ENCODE peak calls at places on chromosome 3, in four cellular contexts. P is tibial nerve, A is GM23338, T is A549. R is an unnamed sample. For H3K4me1, the result is how much of the 10 kb centered on the place peaks cover.

GRCh38 chr3:160106905-160107861 is 118.0 kb upstream of the C3orf80 start:
- DNase-seq in P (no peak), T (no peak), A (no peak), R (no peak)

GRCh38 chr3:159632124-159632523 is 356.5 kb upstream of the IL12A start:
- DNase-seq in P (no peak), T (no peak), A (peak), R (no peak)

GRCh38 chr3:158058775-158059174 is 47.4 kb downstream of the SHOX2 start:
- DNase-seq in P (no peak), A (no peak), T (no peak), R (no peak)

GRCh38 chr3:53787016-53787415 is 59.2 kb downstream of the CHDH start:
- DNase-seq in P (no peak), A (no peak), T (no peak), R (no peak)

GRCh38 chr3:197417451-197417850 is 119.0 kb upstream of the DLG1 start:
- DNase-seq in P (no peak), A (no peak), T (no peak), R (no peak)

GRCh38 chr3:55202320-55202719 is 274.5 kb upstream of the LRTM1 start:
- DNase-seq in P (no peak), T (no peak), A (no peak), R (no peak)

GRCh38 chr3:1017879-1018278 is 74.9 kb upstream of the CNTN6 start:
- DNase-seq in A (no peak), P (no peak), T (no peak), R (no peak)

GRCh38 chr3:160451602-160452001 is 2.0 kb upstream of the TRIM59 start:
- DNase-seq in T (no peak), P (no peak), A (no peak), R (no peak)

GRCh38 chr3:148078659-148079058 is 619.0 kb upstream of the AGTR1 start:
- DNase-seq in A (no peak), P (no peak), T (no peak), R (no peak)

GRCh38 chr3:10960264-10960663 is 32.3 kb upstream of the SLC6A1 start:
- DNase-seq in P (no peak), T (no peak), A (no peak), R (no peak)

GRCh38 chr3:79461129-79461792 is 306.5 kb downstream of the ROBO1 start:
- DNase-seq in T (no peak), P (no peak), A (no peak), R (no peak)

GRCh38 chr3:59812188-59812587 is 762.4 kb upstream of the CFAP20DC start:
- DNase-seq in T (no peak), A (no peak), P (no peak), R (no peak)

GRCh38 chr3:55765906-55766701 is 279.0 kb upstream of the WNT5A start:
- DNase-seq in A (no peak), T (no peak), P (no peak), R (no peak)

GRCh38 chr3:16319307-16319706 is 54.3 kb downstream of the OXNAD1 start:
- DNase-seq in P (no peak), T (peak), A (peak), R (no peak)

GRCh38 chr3:11423868-11424267 is 151.7 kb downstream of the ATG7 start:
- DNase-seq in A (peak), T (no peak), P (no peak), R (no peak)

GRCh38 chr3:132448211-132448961 is 31.1 kb downstream of the DNAJC13 start:
- DNase-seq in A (no peak), T (no peak), P (peak), R (peak)

GRCh38 chr3:147002721-147003120 is 397.6 kb upstream of the PLSCR5 start:
- DNase-seq in T (no peak), A (no peak), P (no peak), R (no peak)

GRCh38 chr3:142495103-142495502 is 47.3 kb upstream of the XRN1 start:
- DNase-seq in P (no peak), T (no peak), A (no peak), R (no peak)

GRCh38 chr3:17730318-17730967 is 12.0 kb downstream of the TBC1D5 start:
- DNase-seq in A (peak), T (no peak), P (no peak), R (no peak)

GRCh38 chr3:17140670-17141505 is 256.1 kb downstream of the PLCL2 start:
- DNase-seq in P (peak), T (no peak), A (no peak), R (peak)

GRCh38 chr3:60514085-60514649 is 737.1 kb downstream of the FHIT start:
- DNase-seq in A (no peak), P (no peak), T (no peak), R (no peak)

GRCh38 chr3:95049841-95050240 is 987.0 kb downstream of the NSUN3 start:
- DNase-seq in T (no peak), P (no peak), A (no peak), R (no peak)

GRCh38 chr3:184565421-184566211 is 4.0 kb downstream of the EPHB3 start:
- DNase-seq in P (no peak), A (no peak), T (peak), R (no peak)

GRCh38 chr3:52455283-52456168 is at the start of gene NISCH:
- DNase-seq in A (peak), T (peak), P (peak), R (peak)

GRCh38 chr3:59655616-59656015 is 605.8 kb upstream of the CFAP20DC start:
- DNase-seq in P (no peak), T (no peak), A (no peak), R (no peak)

GRCh38 chr3:69320867-69321266 is 65.0 kb downstream of the FRMD4B start:
- DNase-seq in A (no peak), P (no peak), T (no peak), R (no peak)

GRCh38 chr3:153097213-153097612 is 64.8 kb upstream of the RAP2B start:
- DNase-seq in P (no peak), T (no peak), A (no peak), R (no peak)

GRCh38 chr3:50594253-50594785 is 17.3 kb downstream of the CISH start:
- DNase-seq in P (no peak), T (no peak), A (no peak), R (no peak)

GRCh38 chr3:117842086-117842485 is 1132.5 kb downstream of the TUSC7 start:
- DNase-seq in A (no peak), P (no peak), T (no peak), R (no peak)

GRCh38 chr3:181292984-181293383 is 303.4 kb upstream of the DNAJC19 start:
- DNase-seq in T (no peak), A (no peak), P (no peak), R (no peak)

GRCh38 chr3:75012791-75013190 is 398.3 kb upstream of the CNTN3 start:
- DNase-seq in A (no peak), T (no peak), P (no peak), R (no peak)

GRCh38 chr3:8627541-8627940 is 17.1 kb downstream of the SSUH2 start:
- DNase-seq in P (no peak), T (no peak), A (no peak), R (peak)

GRCh38 chr3:101963902-101964362 is 114.6 kb downstream of the NFKBIZ start:
- DNase-seq in A (no peak), T (no peak), P (no peak), R (no peak)

GRCh38 chr3:197306374-197307086 is 8.1 kb upstream of the DLG1 start:
- DNase-seq in P (no peak), A (no peak), T (no peak), R (no peak)

GRCh38 chr3:146331967-146332366 is 81.1 kb upstream of the PLSCR4 start:
- DNase-seq in T (no peak), P (no peak), A (no peak), R (no peak)

GRCh38 chr3:148329481-148330220 is 368.1 kb upstream of the AGTR1 start:
- DNase-seq in P (no peak), T (no peak), A (peak), R (no peak)

GRCh38 chr3:192514754-192515660 is 212.3 kb downstream of the FGF12 start:
- DNase-seq in T (peak), A (peak), P (no peak), R (no peak)

GRCh38 chr3:14389133-14390115 is 13.0 kb upstream of the SLC6A6 start:
- DNase-seq in A (no peak), T (no peak), P (no peak), R (no peak)

GRCh38 chr3:177341766-177342165 is 144.5 kb upstream of the TBL1XR1 start:
- DNase-seq in A (no peak), T (no peak), P (no peak), R (no peak)
- H3K4me1 ChIP-seq in A (under half), T (under half), P (half or more), R (under half)

DNA sequence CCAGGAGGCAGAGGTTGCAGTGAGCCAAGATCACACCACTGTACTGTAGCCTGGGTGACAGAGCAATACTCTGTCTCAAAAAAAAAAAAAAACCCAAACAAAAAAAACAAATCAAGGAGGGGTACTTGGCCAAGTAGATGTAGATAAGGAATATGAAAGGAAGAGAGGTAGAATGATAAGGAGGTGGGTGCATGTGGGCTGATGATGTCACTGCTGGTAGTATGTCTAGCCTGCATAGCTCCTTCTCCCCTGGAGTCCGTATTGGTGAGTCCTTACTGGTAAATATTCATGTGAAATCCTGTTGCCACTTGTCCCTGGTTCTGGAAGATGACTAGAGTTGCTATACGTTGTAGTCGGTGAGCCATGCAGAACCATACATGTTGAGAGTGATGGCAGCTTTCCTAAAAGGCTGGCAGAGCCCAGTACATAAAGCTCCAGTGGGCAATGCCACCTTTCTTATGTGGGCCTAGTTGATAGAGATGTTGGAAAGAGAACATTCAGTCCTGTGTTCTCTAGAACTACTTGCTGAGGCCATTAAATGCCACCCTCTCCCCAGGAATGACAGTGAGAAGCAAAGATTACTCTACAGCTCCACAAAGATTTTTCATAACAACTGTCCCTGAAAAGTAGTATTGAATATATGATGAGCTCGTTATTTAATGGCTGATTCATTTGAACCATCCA is 11.0 kb downstream of the KAT2B start:
- DNase-seq in T (no peak), A (no peak), P (no peak), R (no peak)
- H3K4me1 ChIP-seq in T (under half), A (under half), P (under half), R (under half)

GRCh38 chr3:174858353-174858752 is 781 bp upstream of the NAALADL2 start:
- DNase-seq in A (no peak), T (no peak), P (no peak), R (no peak)

GRCh38 chr3:174857301-174857700 is 1.8 kb upstream of the NAALADL2 start:
- DNase-seq in A (no peak), T (no peak), P (no peak), R (no peak)

GRCh38 chr3:174859109-174859735 is at the start of gene NAALADL2:
- DNase-seq in P (no peak), T (no peak), A (no peak), R (no peak)

GRCh38 chr3:174862101-174862500 is 3.0 kb downstream of the NAALADL2 start:
- DNase-seq in A (peak), T (peak), P (no peak), R (no peak)

DNA sequence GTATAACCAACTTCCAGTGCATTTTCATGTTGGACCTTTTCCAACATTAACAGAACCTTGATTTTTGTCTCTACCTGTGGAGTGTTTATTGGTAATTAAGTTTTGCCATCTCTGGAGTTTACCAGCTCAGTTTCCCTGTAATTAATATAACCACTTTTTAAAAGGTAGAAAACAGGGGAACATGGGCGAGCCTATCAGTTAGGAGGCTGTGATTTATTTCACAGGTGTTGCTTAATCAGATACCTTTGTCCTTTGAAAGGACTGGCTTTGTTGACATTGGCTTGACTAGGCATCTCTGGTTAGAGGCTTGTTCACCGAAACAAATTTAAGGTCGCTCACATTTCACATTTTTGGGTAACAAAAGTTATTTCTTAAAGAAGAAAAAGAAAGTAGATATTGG is 622 bp downstream of the NAALADL2 start:
- DNase-seq in T (no peak), A (peak), P (no peak), R (no peak)
- H3K4me1 ChIP-seq in T (under half), A (under half), P (under half), R (under half)

DNA sequence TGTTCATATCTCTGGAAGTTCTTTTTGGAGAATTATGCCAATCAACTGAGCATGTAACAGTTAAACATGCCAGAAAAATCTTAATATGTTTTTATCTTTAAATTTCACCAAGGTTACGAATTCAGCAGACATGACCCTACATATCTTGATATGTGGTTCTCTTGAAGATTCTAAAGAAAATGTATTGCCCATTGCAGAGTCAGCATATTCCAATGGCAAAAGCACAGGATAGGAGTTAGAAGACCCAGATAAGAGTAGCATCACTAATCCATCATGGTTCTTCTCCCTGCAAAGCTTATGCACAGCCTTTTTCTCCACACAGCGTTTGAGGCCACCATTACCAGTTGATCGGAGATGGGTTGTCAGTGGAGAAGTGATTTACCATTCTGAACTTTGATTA is 402.8 kb downstream of the EPHB1 start:
- DNase-seq in A (no peak), P (no peak), T (no peak), R (no peak)
- H3K4me1 ChIP-seq in A (under half), P (under half), T (under half), R (under half)

DNA sequence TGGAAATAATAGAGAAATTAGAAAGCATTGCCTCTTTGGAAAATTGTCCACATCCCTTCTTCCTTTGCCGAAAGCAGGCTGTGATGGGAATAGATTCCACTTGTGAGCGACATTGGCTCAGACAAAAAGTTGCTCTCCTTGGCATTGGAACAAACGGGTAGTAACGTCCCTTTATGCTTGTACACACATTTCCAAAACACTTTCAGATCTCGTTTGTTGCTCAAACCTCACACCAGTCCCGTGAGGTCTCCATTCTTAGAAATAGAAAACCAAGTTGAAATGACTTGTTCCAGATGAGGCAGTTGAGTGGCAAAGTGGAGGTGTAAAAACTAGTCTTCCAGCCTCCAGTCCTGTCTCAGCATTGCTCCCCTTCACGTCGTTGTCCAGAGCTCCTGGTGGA is 134.2 kb downstream of the LPP start:
- DNase-seq in A (no peak), P (no peak), T (no peak), R (no peak)
- H3K4me1 ChIP-seq in A (under half), P (under half), T (half or more), R (half or more)

GRCh38 chr3:194993896-194994295 is 277.1 kb downstream of the XXYLT1 start:
- DNase-seq in T (no peak), A (no peak), P (no peak), R (peak)
- H3K4me1 ChIP-seq in T (under half), A (under half), P (under half), R (under half)

GRCh38 chr3:71031914-71032521 is 551.5 kb downstream of the FOXP1 start:
- DNase-seq in T (no peak), P (no peak), A (no peak), R (no peak)

GRCh38 chr3:71028802-71029201 is 554.7 kb downstream of the FOXP1 start:
- DNase-seq in P (no peak), T (no peak), A (no peak), R (no peak)

GRCh38 chr3:71029770-71030169 is 553.8 kb downstream of the FOXP1 start:
- DNase-seq in A (no peak), T (no peak), P (no peak), R (no peak)

GRCh38 chr3:71031151-71031550 is 552.4 kb downstream of the FOXP1 start:
- DNase-seq in T (no peak), A (no peak), P (no peak), R (no peak)

GRCh38 chr3:71030748-71031147 is 552.8 kb downstream of the FOXP1 start:
- DNase-seq in P (no peak), A (no peak), T (no peak), R (no peak)
- H3K4me1 ChIP-seq in P (under half), A (under half), T (under half), R (under half)

DNA sequence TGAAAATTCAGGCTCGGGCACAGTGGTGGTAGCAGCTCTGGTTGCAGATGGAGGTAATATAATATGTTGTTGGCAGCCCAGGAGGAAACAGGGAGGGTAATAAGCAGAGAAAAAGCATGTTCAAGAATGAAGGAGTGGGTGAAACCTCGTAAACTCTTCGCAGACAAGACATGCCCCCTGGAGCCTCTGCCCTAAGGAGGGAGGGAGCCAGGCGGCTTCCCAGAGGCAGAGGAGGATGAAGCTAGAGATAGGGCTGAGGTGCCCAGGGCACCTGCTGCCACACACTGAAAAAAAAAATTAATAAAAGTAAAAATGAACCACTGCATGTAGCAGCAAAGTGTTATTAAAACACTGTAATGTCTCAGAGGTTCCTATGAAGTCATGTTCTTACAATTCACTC is 137.3 kb downstream of the FOXP1 start:
- DNase-seq in T (no peak), P (no peak), A (no peak), R (no peak)
- H3K4me1 ChIP-seq in T (under half), P (under half), A (under half), R (under half)

DNA sequence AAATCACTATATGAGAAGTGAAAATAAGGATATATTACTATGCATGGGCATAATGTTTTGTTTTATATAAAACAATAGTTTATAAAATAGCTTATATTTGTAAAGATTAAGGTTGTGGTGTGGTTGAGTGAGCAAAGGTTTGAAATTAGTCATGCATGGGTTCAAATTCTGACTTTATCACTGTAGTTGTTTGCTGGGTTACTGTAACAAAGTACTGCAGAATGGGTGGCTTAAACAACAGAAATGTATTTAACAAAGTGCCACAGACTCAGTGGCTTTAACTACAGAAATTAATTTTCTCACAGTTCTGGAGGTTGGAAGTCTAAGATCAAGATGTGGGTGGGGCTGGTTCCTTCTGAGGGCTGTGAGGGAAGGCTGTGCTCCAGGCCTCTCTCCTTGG is 184.8 kb upstream of the THRB start:
- DNase-seq in A (no peak), T (no peak), P (no peak), R (no peak)
- H3K4me1 ChIP-seq in A (under half), T (under half), P (under half), R (under half)